ENCODE peak calls at places on chromosomes 6 and 20, in four cellular contexts. V is mesendoderm, Q is IMR-90, M is H9. E is an unnamed sample.

GRCh38 chr6:55016261-55016660 is 158.1 kb upstream of the HCRTR2 start:
- DNase-seq in V (no peak), Q (no peak), M (no peak), E (no peak)

GRCh38 chr6:19551611-19552010 is 285.6 kb upstream of the ID4 start:
- DNase-seq in V (no peak), Q (no peak), M (no peak), E (no peak)

GRCh38 chr6:109878291-109878690 is 99.8 kb upstream of the GPR6 start:
- DNase-seq in V (no peak), Q (no peak), M (no peak), E (peak; percentile 2)

GRCh38 chr20:49037962-49038387 is 8.1 kb upstream of the CSE1L start:
- DNase-seq in V (no peak), Q (peak; percentile 4), M (no peak), E (no peak)

GRCh38 chr6:136153976-136154375 is 96.1 kb downstream of the MTFR2 start:
- DNase-seq in V (no peak), Q (no peak), M (no peak), E (peak; percentile 77)

GRCh38 chr6:4320860-4321259 is 185.5 kb upstream of the ECI2 start:
- DNase-seq in V (no peak), Q (peak; percentile 95), M (no peak), E (peak; percentile 62)

GRCh38 chr6:82904860-82905259 is 160.8 kb downstream of the UBE3D start:
- DNase-seq in V (no peak), Q (no peak), M (no peak), E (no peak)

GRCh38 chr20:61299613-61300012 is 47.6 kb downstream of the CDH4 start:
- DNase-seq in V (no peak), Q (no peak), M (no peak), E (no peak)

GRCh38 chr6:2823104-2823850 is 18.4 kb downstream of the SERPINB1 start:
- DNase-seq in V (no peak), Q (peak; percentile 36), M (no peak), E (no peak)

GRCh38 chr20:37202267-37202943 is 23.1 kb upstream of the MROH8 start:
- DNase-seq in V (peak; percentile 89), Q (peak; percentile 98), M (no peak), E (peak; percentile 95)

GRCh38 chr6:36827261-36828079 is 11.8 kb downstream of the CPNE5 start:
- DNase-seq in V (no peak), Q (peak; percentile 70), M (no peak), E (peak; percentile 53)

GRCh38 chr20:2911200-2911599 is 37.9 kb downstream of the PTPRA start:
- DNase-seq in V (peak; percentile 68), Q (peak; percentile 34), M (no peak), E (no peak)

GRCh38 chr20:58898629-58899028 is 46.1 kb downstream of the GNAS start:
- DNase-seq in V (no peak), Q (no peak), M (no peak), E (no peak)

GRCh38 chr6:55868910-55869479 is 6.4 kb downstream of the BMP5 start:
- DNase-seq in V (no peak), Q (peak; percentile 75), M (no peak), E (no peak)

GRCh38 chr6:85749236-85749635 is 106.5 kb upstream of the SYNCRIP start:
- DNase-seq in V (no peak), Q (no peak), M (no peak), E (no peak)

GRCh38 chr6:32267035-32267434 is 43.2 kb upstream of the NOTCH4 start:
- DNase-seq in V (no peak), Q (no peak), M (no peak), E (no peak)

GRCh38 chr6:168009331-168009730 is 11.9 kb downstream of the KIF25 start:
- DNase-seq in V (no peak), Q (no peak), M (no peak), E (no peak)

GRCh38 chr20:37757550-37757949 is 63.7 kb downstream of the CTNNBL1 start:
- DNase-seq in V (peak; percentile 23), Q (no peak), M (no peak), E (no peak)

GRCh38 chr6:145829102-145829501 is 14.5 kb upstream of the FBXO30 start:
- DNase-seq in V (no peak), Q (no peak), M (peak; percentile 36), E (no peak)

GRCh38 chr20:53857723-53858236 is 212.6 kb downstream of the BCAS1 start:
- DNase-seq in V (no peak), Q (no peak), M (peak; percentile 46), E (no peak)

GRCh38 chr6:139841794-139842215 is 467.4 kb upstream of the CITED2 start:
- DNase-seq in V (no peak), Q (no peak), M (no peak), E (no peak)

GRCh38 chr6:42696526-42697267 is 25.7 kb downstream of the PRPH2 start:
- DNase-seq in V (no peak), Q (peak; percentile 71), M (no peak), E (no peak)

GRCh38 chr6:15061176-15061575 is 184.7 kb upstream of the JARID2 start:
- DNase-seq in V (no peak), Q (no peak), M (no peak), E (no peak)

GRCh38 chr20:50901301-50901700 is 29.9 kb downstream of the ADNP start:
- DNase-seq in V (no peak), Q (no peak), M (no peak), E (no peak)

GRCh38 chr6:74431873-74432272 is 735.9 kb downstream of the CD109 start:
- DNase-seq in V (no peak), Q (peak; percentile 69), M (no peak), E (no peak)

GRCh38 chr6:2739335-2739734 is 11.4 kb downstream of the MYLK4 start:
- DNase-seq in V (peak; percentile 65), Q (peak; percentile 90), M (no peak), E (no peak)

GRCh38 chr6:63193324-63193723 is 17.9 kb upstream of the FKBP1C start:
- DNase-seq in V (no peak), Q (no peak), M (no peak), E (no peak)

GRCh38 chr6:128007658-128008057 is 106.8 kb upstream of the THEMIS start:
- DNase-seq in V (no peak), Q (no peak), M (no peak), E (no peak)

GRCh38 chr6:4021862-4022715 is 56.8 kb downstream of the FAM217A start:
- DNase-seq in V (no peak), Q (no peak), M (peak; percentile 32), E (peak; percentile 30)

GRCh38 chr6:102327697-102328227 is 934.3 kb downstream of the GRIK2 start:
- DNase-seq in V (peak; percentile 13), Q (no peak), M (no peak), E (no peak)

GRCh38 chr6:48037946-48038345 is 73.1 kb downstream of the PTCHD4 start:
- DNase-seq in V (no peak), Q (no peak), M (no peak), E (no peak)

GRCh38 chr6:45710304-45710821 is 305.3 kb downstream of the CLIC5 start:
- DNase-seq in V (no peak), Q (peak; percentile 23), M (no peak), E (peak; percentile 43)

GRCh38 chr6:146544783-146545182 is 1.1 kb downstream of the RAB32 start:
- DNase-seq in V (no peak), Q (peak; percentile 27), M (no peak), E (no peak)

GRCh38 chr6:355373-355772 is 36.2 kb upstream of the IRF4 start:
- DNase-seq in V (no peak), Q (no peak), M (no peak), E (no peak)

GRCh38 chr6:6891074-6891754 is 216.5 kb upstream of the RREB1 start:
- DNase-seq in V (no peak), Q (no peak), M (peak; percentile 61), E (peak; percentile 35)

GRCh38 chr6:112691289-112691688 is 344.2 kb downstream of the RFPL4B start:
- DNase-seq in V (peak; percentile 6), Q (peak; percentile 91), M (no peak), E (no peak)

GRCh38 chr6:70725817-70726413 is 58.2 kb downstream of the SMAP1 start:
- DNase-seq in V (peak; percentile 67), Q (peak; percentile 42), M (no peak), E (no peak)

GRCh38 chr6:12760911-12761310 is 44.3 kb downstream of the PHACTR1 start:
- DNase-seq in V (no peak), Q (no peak), M (no peak), E (peak; percentile 31)

GRCh38 chr6:128990915-128991314 is 108.0 kb downstream of the LAMA2 start:
- DNase-seq in V (no peak), Q (no peak), M (no peak), E (no peak)

GRCh38 chr6:54717849-54718455 is 128.6 kb upstream of the FAM83B start:
- DNase-seq in V (peak; percentile 73), Q (peak; percentile 37), M (peak; percentile 52), E (peak; percentile 84)

GRCh38 chr6:143675946-143676345 is 1.8 kb upstream of the PHACTR2 start:
- DNase-seq in V (peak; percentile 52), Q (peak; percentile 56), M (no peak), E (peak; percentile 18)

GRCh38 chr6:143676437-143677045 is 1.2 kb upstream of the PHACTR2 start:
- DNase-seq in V (peak; percentile 75), Q (no peak), M (no peak), E (no peak)

GRCh38 chr6:143673638-143674037 is 4.1 kb upstream of the PHACTR2 start:
- DNase-seq in V (peak; percentile 91), Q (peak; percentile 77), M (no peak), E (peak; percentile 96)

GRCh38 chr6:143675327-143675900 is 2.4 kb upstream of the PHACTR2 start:
- DNase-seq in V (peak; percentile 82), Q (no peak), M (no peak), E (no peak)

DNA sequence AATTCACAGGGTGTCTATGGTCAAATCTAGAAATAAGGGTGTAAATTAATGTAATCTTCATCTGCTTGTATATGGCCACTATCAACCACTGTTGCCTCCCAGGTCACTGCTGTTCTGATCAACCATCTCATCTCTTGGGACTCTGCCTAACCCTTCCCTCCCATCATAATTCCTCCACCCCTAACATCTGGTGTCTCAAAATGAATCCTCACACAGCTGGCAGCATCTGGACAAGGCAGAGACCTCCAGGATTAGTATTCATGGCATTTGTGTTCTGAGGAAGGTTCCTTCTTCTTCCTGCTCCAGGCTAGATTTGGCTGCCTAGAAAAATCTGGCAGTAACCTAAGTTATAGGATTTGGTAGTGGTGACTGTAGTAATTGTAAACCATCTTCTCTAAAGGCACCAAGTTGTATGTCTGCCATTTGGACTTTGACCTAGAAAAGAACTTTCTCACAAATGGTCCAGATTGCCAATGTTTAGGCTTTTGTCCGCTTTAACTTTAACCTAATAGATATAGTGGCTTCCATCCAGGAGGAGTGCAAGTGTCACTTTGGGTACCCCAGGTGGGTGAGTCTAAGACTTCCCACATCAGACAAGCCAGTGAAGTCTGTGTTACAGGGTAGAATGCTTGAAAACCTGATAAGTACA is 3.2 kb upstream of the PHACTR2 start:
- DNase-seq in V (no peak), Q (peak; percentile 28), M (no peak), E (peak; percentile 4)
- H2BK5ac ChIP-seq in V (peak overlapping the region; percentile 97), Q (peak overlapping the region; percentile 46), M (no peak overlapping the region), E (peak overlapping the region; percentile 89)

GRCh38 chr20:14698125-14698524 is 360.7 kb upstream of the FLRT3 start:
- DNase-seq in V (no peak), Q (no peak), M (no peak), E (no peak)
- H4K8ac ChIP-seq in V (no peak overlapping the region), Q (no peak overlapping the region), M (no peak overlapping the region), E (no peak overlapping the region)

GRCh38 chr6:87472525-87473418 is at the start of gene SLC35A1:
- DNase-seq in V (peak; percentile 89), Q (peak; percentile 73), M (peak; percentile 82), E (peak; percentile 79)
- H2BK5ac ChIP-seq in V (peak within 1 kb of the TSS; percentile 94), Q (peak within 1 kb of the TSS; percentile 94), M (no peak within 1 kb of the TSS), E (peak within 1 kb of the TSS; percentile 77)

GRCh38 chr6:144285798-144286502 is 815 bp downstream of the UTRN start:
- DNase-seq in V (peak; percentile 82), Q (peak; percentile 30), M (peak; percentile 63), E (peak; percentile 39)
- H4K8ac ChIP-seq in V (no peak overlapping the region), Q (peak overlapping the region; percentile 67), M (no peak overlapping the region), E (peak overlapping the region; percentile 80)

E was measured in trophoblast cell.